ENCODE peak calls at places on chromosomes 12 and 14, in five cellular contexts. One of them, this sample, is unnamed.
A peak's percentile ranks its signal among the peaks of the same experiment; 100 is the strongest.

GRCh38 chr12:4272014-4272975 is 1.3 kb upstream of the CCND2 start:
- DNase-seq in neural progenitor cell: peak; percentile 90
- DNase-seq in hepatocyte: peak; percentile 87
- DNase-seq in fibroblast of lung: peak; percentile 86
- DNase-seq in heart left ventricle: peak; percentile 85
- DNase-seq in this sample: peak; percentile 25

GRCh38 chr14:104517867-104518266 is 61.7 kb upstream of the C14orf180 start:
- DNase-seq in heart left ventricle: no peak
- DNase-seq in hepatocyte: no peak
- DNase-seq in fibroblast of lung: no peak
- DNase-seq in neural progenitor cell: no peak
- DNase-seq in this sample: no peak

GRCh38 chr14:103629503-103630121 is 601 bp downstream of the KLC1 start:
- DNase-seq in hepatocyte: peak; percentile 60
- DNase-seq in neural progenitor cell: peak; percentile 85
- DNase-seq in fibroblast of lung: no peak
- DNase-seq in heart left ventricle: peak; percentile 77
- DNase-seq in this sample: no peak

GRCh38 chr12:67816269-67816668 is 167.7 kb downstream of the DYRK2 start:
- DNase-seq in fibroblast of lung: peak; percentile 11
- DNase-seq in heart left ventricle: no peak
- DNase-seq in neural progenitor cell: no peak
- DNase-seq in hepatocyte: no peak
- DNase-seq in this sample: no peak

GRCh38 chr12:52274521-52274920 is at the start of gene KRT86:
- DNase-seq in fibroblast of lung: no peak
- DNase-seq in hepatocyte: no peak
- DNase-seq in neural progenitor cell: no peak
- DNase-seq in heart left ventricle: no peak
- DNase-seq in this sample: no peak

GRCh38 chr12:13171921-13172859 is 24.3 kb upstream of the EMP1 start:
- DNase-seq in heart left ventricle: no peak
- DNase-seq in fibroblast of lung: no peak
- DNase-seq in neural progenitor cell: peak; percentile 34
- DNase-seq in hepatocyte: peak; percentile 83
- DNase-seq in this sample: no peak

GRCh38 chr12:64990991-64991570 is 130.0 kb downstream of the WIF1 start:
- DNase-seq in heart left ventricle: no peak
- DNase-seq in neural progenitor cell: peak; percentile 54
- DNase-seq in fibroblast of lung: no peak
- DNase-seq in hepatocyte: no peak
- DNase-seq in this sample: no peak

GRCh38 chr12:65432606-65433005 is 154.1 kb downstream of the MSRB3 start:
- DNase-seq in fibroblast of lung: no peak
- DNase-seq in heart left ventricle: no peak
- DNase-seq in hepatocyte: no peak
- DNase-seq in neural progenitor cell: no peak
- DNase-seq in this sample: no peak

GRCh38 chr12:2003676-2004112 is 563 bp downstream of the DCP1B start:
- DNase-seq in neural progenitor cell: no peak
- DNase-seq in fibroblast of lung: peak; percentile 49
- DNase-seq in hepatocyte: no peak
- DNase-seq in heart left ventricle: no peak
- DNase-seq in this sample: peak; percentile 2

GRCh38 chr12:54376596-54377468 is 7.7 kb downstream of the ZNF385A start:
- DNase-seq in fibroblast of lung: no peak
- DNase-seq in neural progenitor cell: no peak
- DNase-seq in hepatocyte: no peak
- DNase-seq in heart left ventricle: peak; percentile 49
- DNase-seq in this sample: no peak

GRCh38 chr12:89278169-89278568 is 74.1 kb downstream of the DUSP6 start:
- DNase-seq in hepatocyte: no peak
- DNase-seq in heart left ventricle: no peak
- DNase-seq in fibroblast of lung: no peak
- DNase-seq in neural progenitor cell: no peak
- DNase-seq in this sample: no peak

GRCh38 chr14:99530407-99530806 is 49.2 kb downstream of the CCNK start:
- DNase-seq in neural progenitor cell: no peak
- DNase-seq in heart left ventricle: no peak
- DNase-seq in fibroblast of lung: no peak
- DNase-seq in hepatocyte: no peak
- DNase-seq in this sample: no peak

GRCh38 chr12:62006076-62006732 is 254.0 kb upstream of the USP15 start:
- DNase-seq in heart left ventricle: no peak
- DNase-seq in neural progenitor cell: peak; percentile 56
- DNase-seq in hepatocyte: peak; percentile 52
- DNase-seq in fibroblast of lung: peak; percentile 53
- DNase-seq in this sample: peak; percentile 40

GRCh38 chr14:32702571-32702970 is 236.1 kb upstream of the NPAS3 start:
- DNase-seq in heart left ventricle: peak; percentile 73
- DNase-seq in neural progenitor cell: peak; percentile 78
- DNase-seq in fibroblast of lung: no peak
- DNase-seq in hepatocyte: no peak
- DNase-seq in this sample: peak; percentile 45

GRCh38 chr12:62694632-62695031 is 228.0 kb downstream of the MON2 start:
- DNase-seq in fibroblast of lung: no peak
- DNase-seq in neural progenitor cell: no peak
- DNase-seq in heart left ventricle: no peak
- DNase-seq in hepatocyte: no peak
- DNase-seq in this sample: no peak

GRCh38 chr14:52738409-52738808 is 8.4 kb downstream of the STYX start:
- DNase-seq in hepatocyte: no peak
- DNase-seq in heart left ventricle: no peak
- DNase-seq in fibroblast of lung: no peak
- DNase-seq in neural progenitor cell: no peak
- DNase-seq in this sample: no peak

GRCh38 chr12:76455582-76456345 is 103.8 kb downstream of the OSBPL8 start:
- DNase-seq in fibroblast of lung: peak; percentile 90
- DNase-seq in neural progenitor cell: peak; percentile 60
- DNase-seq in heart left ventricle: no peak
- DNase-seq in hepatocyte: peak; percentile 79
- DNase-seq in this sample: peak; percentile 82

GRCh38 chr14:76112889-76113611 is 38.7 kb upstream of the GPATCH2L start:
- DNase-seq in neural progenitor cell: peak; percentile 61
- DNase-seq in hepatocyte: no peak
- DNase-seq in heart left ventricle: no peak
- DNase-seq in fibroblast of lung: no peak
- DNase-seq in this sample: no peak

GRCh38 chr12:41907036-41907435 is 237.6 kb downstream of the GXYLT1 start:
- DNase-seq in neural progenitor cell: peak; percentile 5
- DNase-seq in heart left ventricle: no peak
- DNase-seq in fibroblast of lung: no peak
- DNase-seq in hepatocyte: no peak
- DNase-seq in this sample: no peak

GRCh38 chr12:82398883-82399282 is 40.6 kb downstream of the METTL25 start:
- DNase-seq in heart left ventricle: no peak
- DNase-seq in fibroblast of lung: no peak
- DNase-seq in hepatocyte: no peak
- DNase-seq in neural progenitor cell: no peak
- DNase-seq in this sample: no peak

GRCh38 chr14:103138483-103139370 is 15.5 kb downstream of the TNFAIP2 start:
- DNase-seq in neural progenitor cell: peak; percentile 65
- DNase-seq in heart left ventricle: no peak
- DNase-seq in hepatocyte: no peak
- DNase-seq in fibroblast of lung: no peak
- DNase-seq in this sample: no peak

GRCh38 chr12:84508325-84508861 is 404.2 kb downstream of the SLC6A15 start:
- DNase-seq in fibroblast of lung: peak; percentile 71
- DNase-seq in neural progenitor cell: peak; percentile 8
- DNase-seq in heart left ventricle: no peak
- DNase-seq in hepatocyte: peak; percentile 43
- DNase-seq in this sample: peak; percentile 87

GRCh38 chr14:89242871-89243270 is 174.2 kb downstream of the FOXN3 start:
- DNase-seq in neural progenitor cell: no peak
- DNase-seq in heart left ventricle: no peak
- DNase-seq in hepatocyte: no peak
- DNase-seq in fibroblast of lung: no peak
- DNase-seq in this sample: no peak

GRCh38 chr14:43894534-43894933 is 612.5 kb downstream of the FSCB start:
- DNase-seq in neural progenitor cell: peak; percentile 71
- DNase-seq in hepatocyte: no peak
- DNase-seq in fibroblast of lung: peak; percentile 12
- DNase-seq in heart left ventricle: no peak
- DNase-seq in this sample: no peak

GRCh38 chr12:24270464-24270863 is 321.0 kb upstream of the SOX5 start:
- DNase-seq in neural progenitor cell: no peak
- DNase-seq in heart left ventricle: no peak
- DNase-seq in hepatocyte: no peak
- DNase-seq in fibroblast of lung: no peak
- DNase-seq in this sample: no peak

GRCh38 chr12:121637231-121637914 is 11.0 kb downstream of the ORAI1 start:
- DNase-seq in fibroblast of lung: no peak
- DNase-seq in heart left ventricle: no peak
- DNase-seq in hepatocyte: no peak
- DNase-seq in neural progenitor cell: no peak
- DNase-seq in this sample: no peak

GRCh38 chr14:77923131-77923933 is 123.4 kb downstream of the ADCK1 start:
- DNase-seq in neural progenitor cell: no peak
- DNase-seq in hepatocyte: no peak
- DNase-seq in fibroblast of lung: no peak
- DNase-seq in heart left ventricle: no peak
- DNase-seq in this sample: no peak

GRCh38 chr14:24351517-24351916 is 11.7 kb upstream of the RIPK3 start:
- DNase-seq in fibroblast of lung: peak; percentile 54
- DNase-seq in neural progenitor cell: no peak
- DNase-seq in heart left ventricle: no peak
- DNase-seq in hepatocyte: no peak
- DNase-seq in this sample: no peak

DNA sequence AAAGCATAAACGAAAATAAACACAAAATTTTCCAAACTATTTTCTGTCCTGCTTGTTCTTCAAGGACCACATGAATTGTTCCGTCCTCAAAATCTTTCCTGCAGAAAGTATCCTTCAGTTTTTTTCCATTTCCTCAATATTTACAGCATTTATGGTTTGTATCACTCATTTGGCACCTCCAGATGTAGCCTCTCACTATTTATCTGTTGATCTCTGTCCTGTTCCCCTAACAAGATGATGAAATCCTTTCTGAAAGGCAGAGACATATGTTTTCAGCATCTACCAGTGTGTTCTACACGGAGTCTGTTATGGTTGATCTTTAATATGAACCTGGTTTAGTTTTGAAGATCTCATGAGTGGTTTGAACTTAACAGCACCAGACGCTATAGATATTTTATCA is 490.2 kb downstream of the NELL2 start:
- DNase-seq in hepatocyte: no peak
- DNase-seq in heart left ventricle: no peak
- DNase-seq in neural progenitor cell: no peak
- DNase-seq in fibroblast of lung: no peak
- DNase-seq in this sample: no peak
- TF ChIP-seq CTCF in hepatocyte: no peak
- TF ChIP-seq CTCF in heart left ventricle: no peak
- TF ChIP-seq CTCF in neural progenitor cell: no peak
- TF ChIP-seq CTCF in fibroblast of lung: no peak
- TF ChIP-seq CTCF in this sample: no peak

GRCh38 chr12:44314007-44314500 is 478.2 kb downstream of the TMEM117 start:
- DNase-seq in hepatocyte: no peak
- DNase-seq in heart left ventricle: no peak
- DNase-seq in fibroblast of lung: no peak
- DNase-seq in neural progenitor cell: no peak
- DNase-seq in this sample: no peak
- H3K36me3 ChIP-seq in hepatocyte: no peaks in the 10 kb centered on the region
- H3K36me3 ChIP-seq in heart left ventricle: no peaks in the 10 kb centered on the region
- H3K36me3 ChIP-seq in fibroblast of lung: no peaks in the 10 kb centered on the region
- H3K36me3 ChIP-seq in neural progenitor cell: no peaks in the 10 kb centered on the region
- H3K36me3 ChIP-seq in this sample: no peaks in the 10 kb centered on the region

GRCh38 chr12:58529897-58530296 is 390.4 kb downstream of the LRIG3 start:
- DNase-seq in neural progenitor cell: no peak
- DNase-seq in hepatocyte: peak; percentile 15
- DNase-seq in heart left ventricle: no peak
- DNase-seq in fibroblast of lung: peak; percentile 97
- DNase-seq in this sample: peak; percentile 93
- H3K27ac ChIP-seq in neural progenitor cell: no peak overlapping the region
- H3K27ac ChIP-seq in hepatocyte: no peak overlapping the region
- H3K27ac ChIP-seq in heart left ventricle: no peak overlapping the region
- H3K27ac ChIP-seq in fibroblast of lung: peak overlapping the region; percentile 80
- H3K27ac ChIP-seq in this sample: peak overlapping the region; percentile 99

DNA sequence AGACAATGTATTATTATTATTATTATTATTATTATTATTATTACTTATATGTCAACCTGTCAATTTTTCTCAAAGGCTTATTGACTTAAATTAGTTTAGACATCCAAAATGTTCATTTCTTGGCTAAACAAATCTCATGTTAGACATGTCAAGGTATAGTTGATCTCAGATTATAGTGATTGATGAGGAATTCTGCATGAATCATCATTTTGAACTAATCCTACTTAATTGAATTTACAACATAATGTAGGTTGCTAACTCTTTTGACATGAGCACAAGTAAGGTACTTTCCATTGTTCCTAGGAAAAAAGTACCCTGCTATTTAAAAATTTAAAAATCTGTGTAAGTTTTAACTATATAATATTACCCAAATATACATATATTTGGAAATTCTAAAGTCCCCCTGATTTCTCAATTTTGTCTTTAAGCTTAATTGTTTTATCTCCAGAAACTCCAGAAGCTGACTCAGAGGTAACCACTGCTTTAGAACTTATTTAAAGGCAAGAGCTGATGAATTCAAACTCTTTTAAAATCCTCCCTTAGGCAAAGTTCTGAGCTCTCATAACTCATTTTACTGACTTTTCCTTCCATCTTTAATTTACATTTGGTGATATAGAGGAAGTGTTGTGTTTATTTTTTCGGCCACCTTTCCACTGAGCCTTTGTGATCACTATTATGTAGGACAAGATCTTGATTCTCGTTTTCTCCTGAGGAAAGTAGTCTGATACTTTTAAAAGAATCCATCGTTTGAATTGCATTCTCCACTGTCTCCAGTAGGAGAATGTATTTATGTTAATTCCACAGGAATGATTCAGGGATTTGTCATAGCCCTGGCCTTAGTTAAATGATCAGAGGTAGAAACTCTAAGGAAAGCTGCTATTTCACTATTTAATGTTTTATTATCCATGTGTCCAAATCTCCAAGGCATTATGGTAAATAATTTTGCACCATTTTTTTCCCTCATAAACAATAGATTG is 1304.5 kb downstream of the AACS start:
- DNase-seq in hepatocyte: no peak
- DNase-seq in fibroblast of lung: peak; percentile 6
- DNase-seq in neural progenitor cell: no peak
- DNase-seq in heart left ventricle: no peak
- DNase-seq in this sample: no peak
- TF ChIP-seq CTCF in hepatocyte: no peak
- TF ChIP-seq CTCF in fibroblast of lung: no peak
- TF ChIP-seq CTCF in neural progenitor cell: peak; percentile 16
- TF ChIP-seq CTCF in heart left ventricle: no peak
- TF ChIP-seq CTCF in this sample: no peak

GRCh38 chr12:46358791-46359666 is 13.5 kb downstream of the SLC38A2 start:
- DNase-seq in heart left ventricle: no peak
- DNase-seq in hepatocyte: no peak
- DNase-seq in fibroblast of lung: peak; percentile 20
- DNase-seq in neural progenitor cell: no peak
- DNase-seq in this sample: no peak
- H3K36me3 ChIP-seq in heart left ventricle: peaks cover 60% of the 10 kb centered on the region
- H3K36me3 ChIP-seq in hepatocyte: peaks cover 14% of the 10 kb centered on the region
- H3K36me3 ChIP-seq in fibroblast of lung: peaks cover 15% of the 10 kb centered on the region
- H3K36me3 ChIP-seq in neural progenitor cell: peaks cover 45% of the 10 kb centered on the region
- H3K36me3 ChIP-seq in this sample: peaks cover 54% of the 10 kb centered on the region

GRCh38 chr12:126772171-126772864 is 1494.7 kb upstream of the TMEM132C start:
- DNase-seq in fibroblast of lung: no peak
- DNase-seq in hepatocyte: no peak
- DNase-seq in neural progenitor cell: no peak
- DNase-seq in heart left ventricle: no peak
- DNase-seq in this sample: no peak
- H3K27ac ChIP-seq in fibroblast of lung: no peak overlapping the region
- H3K27ac ChIP-seq in hepatocyte: no peak overlapping the region
- H3K27ac ChIP-seq in neural progenitor cell: no peak overlapping the region
- H3K27ac ChIP-seq in heart left ventricle: no peak overlapping the region
- H3K27ac ChIP-seq in this sample: no peak overlapping the region

This sample was measured in brain microvascular endothelial cell.